ENCODE peak calls at places on chromosomes 3 and 15, in five cellular contexts. I is CD8-positive, alpha-beta T cell; W is suprapubic skin; P is tibial artery; R is astrocyte of the spinal cord. Q is an unnamed sample.

GRCh38 chr3:171028025-171028778 is 1.7 kb upstream of the SLC2A2 start:
- DNase-seq in I (peak), P (no peak), R (peak), W (no peak), Q (no peak)

GRCh38 chr3:32620911-32621310 is 50.3 kb upstream of the DYNC1LI1 start:
- DNase-seq in I (no peak), P (no peak), R (no peak), W (no peak), Q (no peak)

GRCh38 chr3:108091498-108092259 is 848 bp upstream of the CD47 start:
- DNase-seq in W (no peak), I (peak), R (no peak), P (no peak), Q (no peak)

GRCh38 chr15:83733206-83733605 is 79.3 kb downstream of the ADAMTSL3 start:
- DNase-seq in P (no peak), W (no peak), I (no peak), R (peak), Q (no peak)

GRCh38 chr3:114660124-114660523 is 366.3 kb downstream of the TIGIT start:
- DNase-seq in W (no peak), I (no peak), R (peak), P (peak), Q (no peak)

GRCh38 chr3:123180791-123181190 is 21.0 kb upstream of the SEC22A start:
- DNase-seq in R (no peak), W (no peak), I (no peak), P (no peak), Q (no peak)

GRCh38 chr3:127786358-127787070 is 35.8 kb downstream of the MGLL start:
- DNase-seq in P (peak), W (peak), I (no peak), R (peak), Q (no peak)

GRCh38 chr15:69734699-69735098 is 282.1 kb downstream of the RPLP1 start:
- DNase-seq in R (no peak), P (no peak), W (no peak), I (no peak), Q (no peak)

GRCh38 chr15:57436961-57437360 is 60.7 kb downstream of the CGNL1 start:
- DNase-seq in P (no peak), W (no peak), R (no peak), I (no peak), Q (no peak)

GRCh38 chr3:39107874-39108308 is 411 bp downstream of the TTC21A start:
- DNase-seq in P (peak), W (no peak), I (no peak), R (no peak), Q (no peak)

GRCh38 chr15:88990185-88990679 is 77.1 kb upstream of the MFGE8 start:
- DNase-seq in I (no peak), W (no peak), P (no peak), R (no peak), Q (no peak)

GRCh38 chr15:70023064-70023768 is 74.5 kb downstream of the TLE3 start:
- DNase-seq in P (no peak), I (peak), R (peak), W (no peak), Q (no peak)

GRCh38 chr3:33722626-33723370 is 4.7 kb upstream of the CLASP2 start:
- DNase-seq in I (no peak), P (no peak), R (peak), W (no peak), Q (no peak)
- TF ChIP-seq CTCF in I (no peak), P (no peak), R (no peak), W (no peak), Q (no peak)

DNA sequence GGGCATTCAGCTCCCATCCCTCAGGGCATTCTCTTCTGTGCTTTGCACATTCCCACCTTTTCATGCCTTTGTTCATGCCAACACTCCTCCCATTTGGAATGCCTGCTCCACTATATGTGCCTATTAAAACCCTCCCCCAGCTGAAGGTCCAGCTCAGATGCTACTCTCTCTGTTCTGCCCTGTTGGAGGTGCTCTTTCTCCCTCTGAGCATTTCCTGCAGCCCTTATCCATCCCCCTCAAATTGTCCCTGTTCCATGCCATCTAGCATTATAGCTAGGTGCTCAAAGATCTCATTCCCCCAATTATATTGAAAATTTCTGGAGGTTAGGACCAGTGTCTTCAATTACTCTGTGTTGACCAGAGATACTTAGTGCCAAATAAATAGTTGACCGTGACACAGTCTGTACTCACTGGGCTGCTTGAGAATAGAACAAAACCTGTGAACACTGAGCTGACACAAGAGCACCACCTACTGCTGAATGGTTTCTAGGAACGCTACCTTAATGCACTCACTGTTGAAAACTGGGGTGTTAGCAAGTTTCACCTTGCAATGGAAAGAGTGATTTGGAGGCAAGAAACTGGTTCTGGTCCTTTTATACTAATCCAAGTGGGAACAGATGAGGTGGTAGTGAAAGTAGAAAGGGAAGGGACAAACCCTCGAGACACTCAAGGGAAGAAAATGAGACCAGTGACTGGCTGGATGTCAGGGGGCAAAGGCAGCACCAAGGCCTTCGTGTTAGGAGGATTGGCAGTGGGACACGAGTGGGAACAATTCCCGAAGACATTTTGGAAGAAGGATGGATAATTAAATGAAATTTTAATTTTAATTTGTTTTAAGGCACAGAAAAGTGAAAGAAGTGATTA is 289.8 kb upstream of the ROPN1 start:
- DNase-seq in P (no peak), W (no peak), R (peak), I (no peak), Q (no peak)
- TF ChIP-seq CTCF in P (peak), W (no peak), R (peak), I (no peak), Q (peak)

GRCh38 chr3:37742574-37743212 is 119.0 kb upstream of the CTDSPL start:
- DNase-seq in P (no peak), R (no peak), W (no peak), I (no peak), Q (no peak)

GRCh38 chr3:37739579-37740290 is 121.9 kb upstream of the CTDSPL start:
- DNase-seq in W (no peak), R (no peak), P (no peak), I (no peak), Q (no peak)

GRCh38 chr3:37740471-37740870 is 121.2 kb upstream of the CTDSPL start:
- DNase-seq in R (no peak), W (no peak), I (no peak), P (no peak), Q (no peak)

GRCh38 chr3:37742121-37742520 is 119.6 kb upstream of the CTDSPL start:
- DNase-seq in P (no peak), R (no peak), W (no peak), I (no peak), Q (no peak)

DNA sequence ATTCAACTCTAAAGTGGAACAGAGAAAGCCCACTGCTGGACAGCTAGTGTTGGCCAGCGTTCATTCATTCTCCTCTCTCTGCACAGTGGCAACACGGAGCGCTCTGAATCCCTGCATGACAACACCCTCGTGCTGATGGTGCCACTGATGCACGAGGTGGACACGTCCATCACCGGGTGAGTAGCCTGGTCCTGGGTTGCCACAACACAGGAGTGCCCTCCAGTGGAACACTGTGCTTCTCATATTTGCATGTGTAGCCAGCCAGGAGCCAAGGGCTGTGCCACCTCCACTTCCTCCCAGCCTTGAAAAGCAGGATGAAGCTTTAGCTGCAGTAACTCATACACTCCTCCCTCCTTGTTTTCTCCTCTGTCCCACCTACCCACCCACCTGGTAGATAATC is 120.0 kb upstream of the CTDSPL start:
- DNase-seq in R (no peak), I (no peak), W (no peak), P (peak), Q (no peak)
- TF ChIP-seq CTCF in R (peak), I (no peak), W (no peak), P (peak), Q (peak)

DNA sequence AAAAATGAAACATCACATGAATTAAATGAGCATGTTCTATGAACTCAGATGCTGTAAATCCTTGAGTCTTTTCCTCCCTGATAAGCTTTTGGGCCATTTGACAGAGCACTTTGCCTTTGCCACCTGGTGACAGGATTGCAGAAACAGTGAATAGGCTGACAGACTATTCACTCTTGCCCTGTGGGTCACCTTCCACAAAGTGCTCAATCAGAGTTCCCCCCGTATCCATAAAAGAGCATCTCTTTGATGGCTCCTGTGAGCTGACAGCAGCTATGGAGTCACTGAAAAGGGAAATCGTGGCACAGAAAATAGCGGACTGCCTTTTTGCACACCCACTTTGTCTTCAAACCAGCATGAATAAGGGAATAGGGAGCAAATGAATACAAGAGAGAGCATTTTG is 38.0 kb upstream of the GOLM2 start:
- DNase-seq in R (no peak), P (no peak), W (no peak), I (no peak), Q (no peak)
- TF ChIP-seq CTCF in R (no peak), P (no peak), W (no peak), I (no peak), Q (no peak)

GRCh38 chr3:55630921-55631299 is 143.8 kb upstream of the WNT5A start:
- DNase-seq in I (no peak), P (no peak), W (no peak), R (no peak), Q (no peak)

GRCh38 chr3:55630280-55630920 is 143.3 kb upstream of the WNT5A start:
- DNase-seq in R (no peak), I (no peak), W (no peak), P (no peak), Q (no peak)

GRCh38 chr3:55634345-55634744 is 147.2 kb upstream of the WNT5A start:
- DNase-seq in I (no peak), P (no peak), W (no peak), R (no peak), Q (no peak)

GRCh38 chr3:55631766-55632331 is 144.7 kb upstream of the WNT5A start:
- DNase-seq in P (no peak), W (no peak), I (no peak), R (no peak), Q (no peak)

DNA sequence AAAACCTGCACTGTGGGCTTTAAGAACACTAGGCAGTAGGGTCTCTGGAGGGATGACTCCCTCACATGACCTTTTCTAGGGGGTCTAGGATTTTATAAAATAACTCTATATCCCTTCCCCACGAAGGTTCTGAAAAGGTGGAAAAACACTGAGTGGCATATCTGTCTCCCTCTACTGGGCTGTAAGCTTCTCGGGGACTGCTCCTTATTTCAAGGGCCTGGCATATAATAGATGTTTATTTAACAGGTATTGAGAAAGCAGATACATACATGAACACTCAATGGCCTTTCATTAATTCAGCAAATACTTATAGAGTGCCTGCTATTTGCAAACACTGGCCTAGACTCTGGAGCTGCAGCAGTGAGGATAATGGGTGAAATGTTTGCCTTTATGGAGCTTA is 146.2 kb upstream of the WNT5A start:
- DNase-seq in P (no peak), I (no peak), R (no peak), W (no peak), Q (no peak)
- TF ChIP-seq CTCF in P (no peak), I (no peak), R (no peak), W (no peak), Q (no peak)

DNA sequence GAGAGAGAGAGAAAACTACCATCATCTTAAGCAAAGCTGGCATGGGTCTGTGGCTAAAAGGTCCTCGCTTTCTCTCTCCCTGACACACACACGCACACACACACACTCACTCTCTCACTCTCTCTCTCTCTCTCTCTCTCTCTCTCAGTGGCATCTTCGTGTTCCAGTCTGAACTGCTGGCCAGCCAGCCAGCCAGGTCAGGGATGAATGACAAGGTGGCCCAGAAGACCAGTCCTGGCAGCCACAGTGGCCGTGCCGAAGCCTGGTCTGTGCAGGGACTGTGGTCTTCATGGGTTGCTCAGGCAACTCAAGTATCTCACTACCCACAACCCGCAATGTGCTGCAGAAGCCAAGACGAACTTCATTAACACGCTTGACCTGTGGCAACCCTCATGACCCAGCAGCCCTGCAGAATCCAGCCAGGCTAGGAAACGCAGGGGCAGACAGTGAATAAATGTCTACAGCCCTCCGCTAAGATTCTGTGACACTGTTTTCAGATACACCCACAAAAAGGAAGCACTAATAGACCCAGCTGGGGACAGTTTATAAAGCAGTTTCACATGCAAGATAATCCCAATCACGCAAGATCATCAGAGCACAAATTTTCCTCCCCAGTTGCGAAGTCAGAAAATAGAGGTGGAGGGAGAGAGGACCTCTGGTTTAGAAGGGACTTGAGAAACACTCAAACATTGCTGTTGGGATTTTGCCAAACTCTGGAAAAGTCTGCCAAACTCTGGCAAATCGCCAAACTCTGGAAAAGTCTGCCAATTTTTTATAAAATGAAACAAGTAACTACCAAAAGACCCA is 66.4 kb downstream of the XXYLT1 start:
- DNase-seq in I (peak), W (no peak), R (peak), P (no peak), Q (no peak)
- TF ChIP-seq CTCF in I (no peak), W (no peak), R (no peak), P (no peak), Q (no peak)

GRCh38 chr15:76285241-76285825 is 25.9 kb downstream of the ETFA start:
- DNase-seq in R (no peak), I (no peak), W (no peak), P (no peak), Q (no peak)
- TF ChIP-seq CTCF in R (peak), I (peak), W (peak), P (no peak), Q (peak)

GRCh38 chr3:11776346-11776745 is 70.3 kb downstream of the TAMM41 start:
- DNase-seq in R (no peak), I (no peak), W (no peak), P (no peak), Q (no peak)

GRCh38 chr3:11775493-11775892 is 71.2 kb downstream of the TAMM41 start:
- DNase-seq in I (no peak), P (no peak), R (no peak), W (no peak), Q (no peak)

GRCh38 chr3:11778248-11778647 is 68.4 kb downstream of the TAMM41 start:
- DNase-seq in R (no peak), P (no peak), W (no peak), I (no peak), Q (no peak)

GRCh38 chr3:11770477-11771381 is 76.0 kb downstream of the TAMM41 start:
- DNase-seq in P (peak), R (peak), I (peak), W (peak), Q (no peak)

DNA sequence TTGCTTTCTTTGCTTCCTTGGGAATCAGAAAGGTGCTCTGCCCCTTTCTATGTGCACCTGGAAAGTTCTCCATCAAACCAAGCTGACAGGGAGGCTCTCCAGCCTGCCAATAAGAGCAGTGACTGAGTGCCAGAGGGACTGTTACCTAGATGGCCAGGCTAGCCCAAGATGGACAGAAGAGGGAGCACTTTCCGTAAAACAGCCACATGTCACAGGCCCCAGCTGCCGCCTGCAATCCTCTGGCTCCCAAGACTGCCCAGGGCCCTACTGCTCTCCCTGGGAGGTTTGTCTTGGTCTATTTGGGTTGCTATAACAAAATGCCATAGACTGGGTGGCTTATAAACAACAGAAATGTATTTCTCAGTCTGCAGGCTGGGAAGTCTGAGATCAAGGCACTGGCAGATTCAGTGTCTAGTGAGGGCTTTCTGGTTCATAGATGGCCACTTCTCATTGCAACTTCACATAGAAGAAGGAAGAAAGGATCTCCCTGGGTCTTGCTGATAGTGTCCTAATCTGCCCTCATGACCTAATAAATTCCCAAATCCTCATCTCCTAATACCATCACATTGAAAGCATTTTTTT is 72.3 kb downstream of the TAMM41 start:
- DNase-seq in R (peak), P (no peak), W (no peak), I (no peak), Q (no peak)
- TF ChIP-seq CTCF in R (peak), P (no peak), W (no peak), I (no peak), Q (peak)

Q was measured in chondrocyte.